ENCODE peak calls at places on chromosomes 4 and X, in nine cellular contexts. O, N, B, F, A, S, D, G and Z are unnamed samples.

GRCh38 chrX:152635941-152636340 is 1.8 kb upstream of the GABRQ start:
- DNase-seq in O (peak), N (no peak), B (peak), F (peak), A (peak), S (no peak), D (peak), G (peak), Z (no peak)

GRCh38 chr4:26321326-26322276 is 787 bp downstream of the RBPJ start:
- DNase-seq in O (peak), N (peak), B (no peak), F (no peak), A (peak), S (peak), D (peak), G (peak), Z (peak)

GRCh38 chr4:55553442-55553841 is 6.7 kb upstream of the CLOCK start:
- DNase-seq in O (peak), N (no peak), B (peak), F (no peak), A (no peak), S (peak), D (no peak), G (peak), Z (peak)

GRCh38 chrX:3811331-3812311 is 98.2 kb upstream of the PRKX start:
- DNase-seq in O (peak), N (peak), B (no peak), F (peak), A (peak), S (no peak), D (peak), G (peak), Z (peak)

GRCh38 chr4:18689308-18689915 is 667.9 kb upstream of the LCORL start:
- DNase-seq in O (peak), N (peak), B (peak), F (peak), A (peak), S (no peak), D (peak), G (peak), Z (peak)

GRCh38 chr4:57550143-57550542 is 440.0 kb upstream of the IGFBP7 start:
- DNase-seq in O (no peak), N (no peak), B (no peak), F (no peak), A (no peak), S (no peak), D (no peak), G (no peak), Z (no peak)

GRCh38 chr4:43458293-43458692 is 565.8 kb downstream of the GRXCR1 start:
- DNase-seq in O (peak), N (no peak), B (no peak), F (no peak), A (no peak), S (no peak), D (peak), G (no peak), Z (no peak)

GRCh38 chrX:153921070-153921469 is 5.0 kb downstream of the ARHGAP4 start:
- DNase-seq in O (no peak), N (no peak), B (no peak), F (no peak), A (no peak), S (peak), D (no peak), G (no peak), Z (no peak)

GRCh38 chrX:130253916-130254315 is 14.8 kb downstream of the ZNF280C start:
- DNase-seq in O (no peak), N (no peak), B (no peak), F (no peak), A (no peak), S (no peak), D (no peak), G (no peak), Z (no peak)

GRCh38 chr4:161208564-161208963 is 955.2 kb downstream of the FSTL5 start:
- DNase-seq in O (no peak), N (no peak), B (no peak), F (no peak), A (no peak), S (no peak), D (no peak), G (no peak), Z (no peak)

GRCh38 chr4:77465271-77465670 is 140.3 kb upstream of the CXCL13 start:
- DNase-seq in O (peak), N (no peak), B (peak), F (no peak), A (no peak), S (no peak), D (peak), G (no peak), Z (peak)

GRCh38 chrX:107894038-107894437 is 68.4 kb downstream of the MID2 start:
- DNase-seq in O (peak), N (no peak), B (no peak), F (no peak), A (peak), S (no peak), D (peak), G (no peak), Z (no peak)

GRCh38 chr4:47075241-47075640 is 43.9 kb downstream of the GABRB1 start:
- DNase-seq in O (no peak), N (no peak), B (peak), F (no peak), A (no peak), S (no peak), D (peak), G (no peak), Z (no peak)

GRCh38 chr4:21469438-21470032 is 479.0 kb downstream of the KCNIP4 start:
- DNase-seq in O (peak), N (no peak), B (peak), F (no peak), A (peak), S (no peak), D (peak), G (no peak), Z (no peak)

GRCh38 chr4:174631901-174632758 is 109.8 kb upstream of the HPGD start:
- DNase-seq in O (peak), N (no peak), B (peak), F (peak), A (peak), S (no peak), D (peak), G (no peak), Z (no peak)

GRCh38 chr4:99808260-99808857 is 8.3 kb upstream of the DAPP1 start:
- DNase-seq in O (peak), N (peak), B (peak), F (peak), A (peak), S (peak), D (peak), G (peak), Z (peak)

GRCh38 chrX:108396188-108396885 is 41.9 kb downstream of the COL4A6 start:
- DNase-seq in O (peak), N (no peak), B (peak), F (no peak), A (no peak), S (no peak), D (peak), G (no peak), Z (no peak)

GRCh38 chrX:13415551-13415950 is 95.7 kb upstream of the ATXN3L start:
- DNase-seq in O (no peak), N (no peak), B (no peak), F (no peak), A (no peak), S (no peak), D (no peak), G (no peak), Z (no peak)

GRCh38 chrX:153687121-153688039 is at the start of gene SLC6A8:
- DNase-seq in O (peak), N (peak), B (no peak), F (no peak), A (peak), S (peak), D (no peak), G (peak), Z (peak)

GRCh38 chrX:104854790-104855340 is 288.9 kb downstream of the IL1RAPL2 start:
- DNase-seq in O (no peak), N (no peak), B (no peak), F (no peak), A (no peak), S (no peak), D (no peak), G (no peak), Z (no peak)

GRCh38 chr4:56130609-56131150 is 181.9 kb downstream of the CEP135 start:
- DNase-seq in O (no peak), N (no peak), B (no peak), F (no peak), A (no peak), S (no peak), D (peak), G (no peak), Z (no peak)

GRCh38 chr4:6478546-6479220 is 6.3 kb upstream of the PPP2R2C start:
- DNase-seq in O (no peak), N (no peak), B (no peak), F (no peak), A (no peak), S (no peak), D (no peak), G (no peak), Z (no peak)

GRCh38 chrX:104351173-104351769 is 96.5 kb upstream of the ESX1 start:
- DNase-seq in O (no peak), N (no peak), B (peak), F (no peak), A (no peak), S (no peak), D (peak), G (no peak), Z (no peak)

GRCh38 chr4:10075158-10075863 is 41.3 kb downstream of the WDR1 start:
- DNase-seq in O (no peak), N (no peak), B (no peak), F (no peak), A (no peak), S (no peak), D (no peak), G (no peak), Z (no peak)

GRCh38 chr4:20426028-20426427 is 174.3 kb downstream of the SLIT2 start:
- DNase-seq in O (no peak), N (no peak), B (no peak), F (no peak), A (peak), S (no peak), D (no peak), G (no peak), Z (no peak)

GRCh38 chr4:145614235-145614615 is 5.0 kb upstream of the MMAA start:
- DNase-seq in O (no peak), N (no peak), B (no peak), F (no peak), A (no peak), S (no peak), D (no peak), G (no peak), Z (no peak)

GRCh38 chr4:8617486-8618040 is 25.0 kb downstream of the CPZ start:
- DNase-seq in O (no peak), N (no peak), B (no peak), F (no peak), A (no peak), S (peak), D (no peak), G (no peak), Z (no peak)

GRCh38 chr4:82493721-82494425 is 63.5 kb downstream of the ENOPH1 start:
- DNase-seq in O (no peak), N (no peak), B (no peak), F (no peak), A (no peak), S (no peak), D (peak), G (no peak), Z (no peak)

GRCh38 chr4:23033796-23034195 is 341.1 kb downstream of the GBA3 start:
- DNase-seq in O (peak), N (no peak), B (no peak), F (no peak), A (no peak), S (no peak), D (no peak), G (no peak), Z (no peak)

GRCh38 chr4:5890063-5890727 is 2.7 kb downstream of the CRMP1 start:
- DNase-seq in O (peak), N (no peak), B (no peak), F (no peak), A (peak), S (no peak), D (no peak), G (no peak), Z (no peak)

GRCh38 chr4:123706961-123707360 is 310.4 kb downstream of the SPRY1 start:
- DNase-seq in O (no peak), N (no peak), B (peak), F (no peak), A (no peak), S (no peak), D (no peak), G (no peak), Z (no peak)

GRCh38 chrX:11398139-11398538 is 104.9 kb downstream of the AMELX start:
- DNase-seq in O (no peak), N (no peak), B (no peak), F (no peak), A (no peak), S (no peak), D (no peak), G (no peak), Z (no peak)

GRCh38 chr4:186068581-186069402 is at the start of gene TLR3:
- DNase-seq in O (no peak), N (no peak), B (peak), F (no peak), A (no peak), S (no peak), D (peak), G (peak), Z (no peak)

GRCh38 chrX:139967300-139967699 is 2.0 kb upstream of the CXorf66 start:
- DNase-seq in O (peak), N (no peak), B (no peak), F (peak), A (peak), S (no peak), D (peak), G (no peak), Z (no peak)

GRCh38 chr4:172983014-172983413 is 185.6 kb upstream of the GALNT7 start:
- DNase-seq in O (no peak), N (no peak), B (no peak), F (no peak), A (no peak), S (no peak), D (no peak), G (no peak), Z (no peak)